ENCODE peak calls at places on chromosomes 12 and 14, in six cellular contexts. S, F, V, K, Q and W are unnamed samples.

GRCh38 chr14:70622111-70622712 is 19.5 kb upstream of the TTC9 start:
- DNase-seq in F (no peak), S (peak; percentile 67), V (no peak), Q (no peak), K (peak; percentile 38), W (peak; percentile 61)

GRCh38 chr14:33165144-33165925 is 226.7 kb downstream of the NPAS3 start:
- DNase-seq in K (no peak), F (no peak), V (no peak), S (no peak), Q (no peak), W (no peak)

GRCh38 chr14:70317969-70318634 is 41.4 kb downstream of the COX16 start:
- DNase-seq in Q (no peak), V (no peak), K (no peak), F (no peak), S (peak; percentile 40), W (no peak)

GRCh38 chr14:95329941-95330340 is 10.2 kb upstream of the CLMN start:
- DNase-seq in V (no peak), F (no peak), Q (no peak), S (no peak), K (no peak), W (no peak)

GRCh38 chr12:98639526-98639925 is 5.1 kb downstream of the IKBIP start:
- DNase-seq in F (no peak), K (no peak), Q (no peak), S (no peak), V (no peak), W (no peak)

GRCh38 chr12:84689638-84690037 is 223.0 kb downstream of the SLC6A15 start:
- DNase-seq in F (no peak), Q (no peak), S (no peak), V (no peak), K (no peak), W (no peak)

GRCh38 chr14:59565112-59565511 is 11.5 kb downstream of the CCDC175 start:
- DNase-seq in K (no peak), F (no peak), Q (no peak), V (no peak), S (no peak), W (no peak)

GRCh38 chr14:70982204-70982603 is 74.9 kb downstream of the PCNX1 start:
- DNase-seq in K (no peak), V (no peak), Q (no peak), F (no peak), S (no peak), W (no peak)

GRCh38 chr14:63874223-63874622 is 21.4 kb downstream of the SYNE2 start:
- DNase-seq in F (no peak), V (no peak), Q (no peak), K (no peak), S (no peak), W (no peak)

GRCh38 chr14:102829106-102829505 is 51.9 kb downstream of the TRAF3 start:
- DNase-seq in K (no peak), F (no peak), S (no peak), Q (no peak), V (no peak), W (no peak)

GRCh38 chr12:131159660-131160059 is 206.0 kb downstream of the ADGRD1 start:
- DNase-seq in F (no peak), S (no peak), V (no peak), Q (no peak), K (no peak), W (no peak)

GRCh38 chr12:78293039-78293686 is 462.5 kb downstream of the NAV3 start:
- DNase-seq in K (no peak), Q (no peak), V (no peak), F (no peak), S (no peak), W (no peak)

GRCh38 chr14:85088231-85088630 is 441.7 kb upstream of the FLRT2 start:
- DNase-seq in V (no peak), S (no peak), F (no peak), K (no peak), Q (no peak), W (no peak)

GRCh38 chr12:102050660-102051430 is 10.9 kb downstream of the WASHC3 start:
- DNase-seq in V (no peak), Q (no peak), S (no peak), K (no peak), F (no peak), W (no peak)

GRCh38 chr12:131827961-131828534 is at the start of gene MMP17:
- DNase-seq in K (peak; percentile 23), V (peak; percentile 66), S (peak; percentile 56), Q (no peak), F (peak; percentile 88), W (no peak)

GRCh38 chr12:128190614-128191013 is 76.4 kb upstream of the TMEM132C start:
- DNase-seq in Q (no peak), K (no peak), V (no peak), F (no peak), S (no peak), W (no peak)

GRCh38 chr14:22428681-22429315 is 160.2 kb downstream of the DAD1 start:
- DNase-seq in K (no peak), Q (no peak), V (no peak), S (no peak), F (no peak), W (no peak)

GRCh38 chr14:103362780-103363179 is 22.4 kb upstream of the MARK3 start:
- DNase-seq in Q (no peak), S (no peak), K (no peak), V (no peak), F (no peak), W (no peak)

GRCh38 chr12:115648463-115648862 is 629.0 kb downstream of the MED13L start:
- DNase-seq in Q (no peak), S (no peak), K (no peak), V (no peak), F (no peak), W (no peak)

GRCh38 chr12:90908465-90908864 is 46.5 kb downstream of the CCER1 start:
- DNase-seq in S (no peak), F (no peak), Q (no peak), K (no peak), V (no peak), W (no peak)

GRCh38 chr12:94616217-94616729 is 34.1 kb downstream of the TMCC3 start:
- DNase-seq in K (no peak), S (peak; percentile 65), F (no peak), Q (no peak), V (no peak), W (no peak)

GRCh38 chr12:98402081-98402480 is 113.3 kb upstream of the TMPO start:
- DNase-seq in Q (no peak), K (no peak), S (peak; percentile 43), V (no peak), F (no peak), W (no peak)

GRCh38 chr12:53340398-53340797 is 4.2 kb upstream of the SP7 start:
- DNase-seq in F (no peak), Q (no peak), S (no peak), V (no peak), K (no peak), W (no peak)

GRCh38 chr12:12506541-12506940 is 56.1 kb downstream of the DUSP16 start:
- DNase-seq in F (no peak), K (no peak), S (no peak), V (no peak), Q (no peak), W (no peak)

GRCh38 chr12:6233121-6233971 is 33.1 kb downstream of the CD9 start:
- DNase-seq in F (no peak), Q (no peak), V (peak; percentile 15), S (no peak), K (no peak), W (no peak)

GRCh38 chr12:121981456-121981855 is 40.2 kb upstream of the BCL7A start:
- DNase-seq in Q (no peak), V (no peak), K (no peak), S (no peak), F (no peak), W (no peak)

GRCh38 chr12:121980892-121981272 is 40.8 kb upstream of the BCL7A start:
- DNase-seq in F (no peak), S (no peak), Q (no peak), V (no peak), K (no peak), W (no peak)

GRCh38 chr12:121982950-121983349 is 38.7 kb upstream of the BCL7A start:
- DNase-seq in V (no peak), K (no peak), F (no peak), S (no peak), Q (no peak), W (no peak)

GRCh38 chr12:121986494-121987245 is 35.0 kb upstream of the BCL7A start:
- DNase-seq in V (no peak), F (no peak), Q (no peak), K (no peak), S (no peak), W (no peak)

GRCh38 chr12:121983546-121984205 is 38.0 kb upstream of the BCL7A start:
- DNase-seq in S (no peak), F (no peak), Q (no peak), V (no peak), K (no peak), W (no peak)
- H3K4me1 ChIP-seq in S (no peaks in the 10 kb centered on the region), F (peaks cover 27% of the 10 kb centered on the region), Q (no peaks in the 10 kb centered on the region), V (no peaks in the 10 kb centered on the region), K (no peaks in the 10 kb centered on the region), W (peaks cover 3% of the 10 kb centered on the region)

DNA sequence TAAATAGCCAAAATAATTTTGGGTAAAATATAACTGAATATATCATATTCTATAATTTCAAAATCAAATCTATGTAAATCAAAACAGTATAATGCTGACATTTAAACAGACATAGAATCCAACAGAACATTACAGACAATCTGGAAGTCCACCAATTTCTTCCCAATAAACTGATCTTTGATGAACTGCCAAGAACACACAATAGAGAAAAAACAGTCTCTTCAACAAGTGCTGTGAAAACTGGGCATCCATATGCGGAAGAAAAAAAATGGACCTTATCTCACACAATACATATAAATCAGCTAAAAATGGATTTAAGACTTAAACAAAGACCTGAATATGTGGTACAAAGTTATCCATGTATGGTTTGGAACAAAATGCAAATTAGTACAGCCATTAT is 1022.7 kb downstream of the TMEM121 start:
- DNase-seq in F (no peak), S (no peak), V (no peak), K (no peak), Q (no peak), W (no peak)
- H3K9me3 ChIP-seq in F (no peaks in the 10 kb centered on the region), S (no peaks in the 10 kb centered on the region), V (no peaks in the 10 kb centered on the region), K (no peaks in the 10 kb centered on the region), Q (no peaks in the 10 kb centered on the region), W (no peaks in the 10 kb centered on the region)

GRCh38 chr12:47078733-47079364 is 572 bp upstream of the PCED1B start:
- DNase-seq in Q (no peak), F (peak; percentile 84), K (no peak), V (peak; percentile 72), S (peak; percentile 57), W (peak; percentile 52)

GRCh38 chr12:47082283-47082962 is 2.7 kb upstream of the AMIGO2 start:
- DNase-seq in S (no peak), V (no peak), F (no peak), Q (no peak), K (no peak), W (no peak)

GRCh38 chr12:47079894-47080724 is at the start of gene AMIGO2:
- DNase-seq in V (peak; percentile 80), F (peak; percentile 86), K (no peak), S (peak; percentile 78), Q (peak; percentile 59), W (peak; percentile 53)

GRCh38 chr12:47079365-47079893 is at the start of gene PCED1B:
- DNase-seq in V (peak; percentile 93), Q (peak; percentile 84), F (peak; percentile 94), K (peak; percentile 69), S (no peak), W (peak; percentile 43)

GRCh38 chr12:47080725-47081502 is 1.2 kb upstream of the AMIGO2 start:
- DNase-seq in S (no peak), Q (peak; percentile 56), V (peak; percentile 87), F (peak; percentile 93), K (no peak), W (peak; percentile 53)
- H3K4me1 ChIP-seq in S (peaks cover 41% of the 10 kb centered on the region), Q (no peaks in the 10 kb centered on the region), V (peaks cover 26% of the 10 kb centered on the region), F (peaks cover 79% of the 10 kb centered on the region), K (peaks cover 7% of the 10 kb centered on the region), W (peaks cover 80% of the 10 kb centered on the region)

GRCh38 chr14:97443412-97443811 is 646.2 kb downstream of the VRK1 start:
- DNase-seq in K (no peak), Q (no peak), F (no peak), S (no peak), V (no peak), W (no peak)
- H3K9me3 ChIP-seq in K (no peaks in the 10 kb centered on the region), Q (no peaks in the 10 kb centered on the region), F (no peaks in the 10 kb centered on the region), S (no peaks in the 10 kb centered on the region), V (no peaks in the 10 kb centered on the region), W (no peaks in the 10 kb centered on the region)